ENCODE peak calls at places on chromosomes 12 and 14, in four cellular contexts. H is NCI-H69; P is CD4-positive, CD25-positive, alpha-beta regulatory T cell; I is mesenteric fat pad. V is an unnamed sample.

GRCh38 chr12:104083769-104084475 is 19.6 kb downstream of the HCFC2 start:
- DNase-seq in H (no peak), P (peak), I (no peak), V (no peak)

GRCh38 chr12:15782667-15783066 is 6.5 kb downstream of the EPS8 start:
- DNase-seq in H (no peak), P (no peak), I (no peak), V (no peak)

GRCh38 chr12:25817166-25817565 is 141.3 kb upstream of the RASSF8 start:
- DNase-seq in H (no peak), P (no peak), I (no peak), V (no peak)

GRCh38 chr14:65840118-65840751 is 427.7 kb downstream of the FUT8 start:
- DNase-seq in H (peak), P (no peak), I (no peak), V (peak)

GRCh38 chr14:59439256-59440015 is 25.7 kb downstream of the GPR135 start:
- DNase-seq in H (peak), P (no peak), I (no peak), V (no peak)

GRCh38 chr12:49766115-49766455 is 24.7 kb downstream of the TMBIM6 start:
- DNase-seq in H (no peak), P (no peak), I (no peak), V (peak)

GRCh38 chr14:60302663-60303062 is 53.6 kb downstream of the PPM1A start:
- DNase-seq in H (no peak), P (no peak), I (no peak), V (no peak)

GRCh38 chr12:2629051-2629450 is 165.7 kb upstream of the FKBP4 start:
- DNase-seq in H (peak), P (no peak), I (no peak), V (no peak)

GRCh38 chr14:75562048-75562447 is 16.4 kb upstream of the FLVCR2 start:
- DNase-seq in H (no peak), P (peak), I (no peak), V (no peak)

GRCh38 chr12:63826002-63826585 is 18.4 kb upstream of the SRGAP1 start:
- DNase-seq in H (peak), P (peak), I (no peak), V (peak)

GRCh38 chr14:76040704-76041103 is 55.1 kb downstream of the IFT43 start:
- DNase-seq in H (no peak), P (no peak), I (no peak), V (no peak)

GRCh38 chr14:94682061-94682516 is 69.9 kb downstream of the SERPINA3 start:
- DNase-seq in H (no peak), P (no peak), I (peak), V (no peak)

GRCh38 chr12:85804663-85805062 is 31.5 kb downstream of the RASSF9 start:
- DNase-seq in H (no peak), P (no peak), I (no peak), V (no peak)

GRCh38 chr12:27805238-27805637 is 25.2 kb upstream of the MANSC4 start:
- DNase-seq in H (no peak), P (no peak), I (no peak), V (no peak)

GRCh38 chr12:116354950-116355779 is 77.7 kb upstream of the MED13L start:
- DNase-seq in H (no peak), P (no peak), I (no peak), V (no peak)

GRCh38 chr14:68964300-68965093 is 14.6 kb downstream of the ACTN1 start:
- DNase-seq in H (no peak), P (no peak), I (no peak), V (peak)

GRCh38 chr12:127785936-127786335 is 481.0 kb upstream of the TMEM132C start:
- DNase-seq in H (no peak), P (no peak), I (no peak), V (no peak)

GRCh38 chr12:108793756-108794441 is 62.6 kb upstream of the CORO1C start:
- DNase-seq in H (no peak), P (no peak), I (no peak), V (peak)

GRCh38 chr12:64450057-64450640 is 1.8 kb upstream of the TBK1 start:
- DNase-seq in H (peak), P (no peak), I (no peak), V (peak)

GRCh38 chr14:101844752-101845151 is 83.2 kb downstream of the PPP2R5C start:
- DNase-seq in H (no peak), P (no peak), I (no peak), V (no peak)

GRCh38 chr14:91144425-91145145 is 30.7 kb downstream of the DGLUCY start:
- DNase-seq in H (no peak), P (no peak), I (no peak), V (no peak)

GRCh38 chr12:5537771-5538170 is 105.9 kb downstream of the NTF3 start:
- DNase-seq in H (no peak), P (no peak), I (no peak), V (no peak)

GRCh38 chr14:68639518-68640292 is 153.2 kb downstream of the ZFP36L1 start:
- DNase-seq in H (no peak), P (no peak), I (no peak), V (no peak)

GRCh38 chr12:52606581-52607241 is 5.4 kb upstream of the KRT72 start:
- DNase-seq in H (no peak), P (no peak), I (peak), V (no peak)

GRCh38 chr12:85998074-85998473 is 124.0 kb downstream of the NTS start:
- DNase-seq in H (no peak), P (no peak), I (no peak), V (no peak)

GRCh38 chr14:104477804-104478375 is 101.7 kb upstream of the C14orf180 start:
- DNase-seq in H (peak), P (no peak), I (no peak), V (no peak)

GRCh38 chr12:82554529-82554928 is 132.2 kb upstream of the TMTC2 start:
- DNase-seq in H (no peak), P (no peak), I (no peak), V (no peak)

GRCh38 chr14:67942311-67942710 is 122.7 kb downstream of the RAD51B start:
- DNase-seq in H (no peak), P (no peak), I (no peak), V (no peak)

GRCh38 chr12:76259071-76259470 is 89.1 kb downstream of the BBS10 start:
- DNase-seq in H (no peak), P (no peak), I (no peak), V (no peak)

GRCh38 chr14:36617824-36618223 is 35.4 kb upstream of the NKX2-8 start:
- DNase-seq in H (peak), P (no peak), I (no peak), V (no peak)

GRCh38 chr14:77124345-77125274 is 17.0 kb downstream of the ZDHHC22 start:
- DNase-seq in H (peak), P (peak), I (peak), V (peak)

GRCh38 chr14:24051789-24052655 is at the start of gene CARMIL3:
- DNase-seq in H (peak), P (peak), I (peak), V (peak)

GRCh38 chr12:31597066-31597465 is 6.1 kb upstream of the DENND5B start:
- DNase-seq in H (no peak), P (no peak), I (no peak), V (peak)

GRCh38 chr12:22527999-22528398 is 16.3 kb downstream of the C2CD5 start:
- DNase-seq in H (no peak), P (no peak), I (no peak), V (no peak)

GRCh38 chr12:94731733-94732360 is 81.5 kb upstream of the TMCC3 start:
- DNase-seq in H (no peak), P (no peak), I (no peak), V (peak)

GRCh38 chr14:58356268-58356667 is 39.5 kb upstream of the TOMM20L start:
- DNase-seq in H (no peak), P (no peak), I (no peak), V (no peak)

GRCh38 chr12:49793620-49794019 is 34.6 kb downstream of the NCKAP5L start:
- DNase-seq in H (no peak), P (no peak), I (no peak), V (no peak)

V was measured in NCI-H82.